ENCODE peak calls at places on chromosomes 4 and X, in seven cellular contexts. One of them, this sample, is unnamed.

GRCh38 chr4:139789096-139789495 is 123.5 kb downstream of the MGST2 start:
- DNase-seq in lung: no peak
- DNase-seq in colonic mucosa: no peak
- DNase-seq in WERI-Rb-1: no peak
- DNase-seq in pancreas: no peak
- DNase-seq in left lung: no peak
- DNase-seq in suprapubic skin: no peak
- DNase-seq in this sample: no peak

GRCh38 chr4:169312690-169313422 is 42.1 kb upstream of the SH3RF1 start:
- DNase-seq in lung: no peak
- DNase-seq in colonic mucosa: no peak
- DNase-seq in WERI-Rb-1: no peak
- DNase-seq in pancreas: no peak
- DNase-seq in left lung: no peak
- DNase-seq in suprapubic skin: no peak
- DNase-seq in this sample: no peak

GRCh38 chrX:153583433-153583832 is 15.5 kb downstream of the CCNQ start:
- DNase-seq in lung: no peak
- DNase-seq in colonic mucosa: no peak
- DNase-seq in WERI-Rb-1: no peak
- DNase-seq in pancreas: no peak
- DNase-seq in left lung: no peak
- DNase-seq in suprapubic skin: no peak
- DNase-seq in this sample: no peak

GRCh38 chrX:48983081-48983480 is 11.4 kb upstream of the KCND1 start:
- DNase-seq in lung: no peak
- DNase-seq in colonic mucosa: no peak
- DNase-seq in WERI-Rb-1: no peak
- DNase-seq in pancreas: no peak
- DNase-seq in left lung: no peak
- DNase-seq in suprapubic skin: no peak
- DNase-seq in this sample: no peak

GRCh38 chr4:139454111-139454600 is at the start of gene RAB33B:
- DNase-seq in lung: no peak
- DNase-seq in colonic mucosa: no peak
- DNase-seq in WERI-Rb-1: no peak
- DNase-seq in pancreas: peak
- DNase-seq in left lung: no peak
- DNase-seq in suprapubic skin: peak
- DNase-seq in this sample: no peak

GRCh38 chr4:78659264-78659663 is 107.7 kb downstream of the ANXA3 start:
- DNase-seq in lung: no peak
- DNase-seq in colonic mucosa: no peak
- DNase-seq in WERI-Rb-1: no peak
- DNase-seq in pancreas: no peak
- DNase-seq in left lung: no peak
- DNase-seq in suprapubic skin: no peak
- DNase-seq in this sample: no peak

GRCh38 chrX:38149016-38149415 is 71.7 kb downstream of the SRPX start:
- DNase-seq in lung: no peak
- DNase-seq in colonic mucosa: no peak
- DNase-seq in WERI-Rb-1: no peak
- DNase-seq in pancreas: no peak
- DNase-seq in left lung: no peak
- DNase-seq in suprapubic skin: no peak
- DNase-seq in this sample: no peak

GRCh38 chrX:13000311-13000811 is 25.5 kb downstream of the TMSB4X start:
- DNase-seq in lung: no peak
- DNase-seq in colonic mucosa: no peak
- DNase-seq in WERI-Rb-1: no peak
- DNase-seq in pancreas: no peak
- DNase-seq in left lung: no peak
- DNase-seq in suprapubic skin: no peak
- DNase-seq in this sample: no peak

GRCh38 chr4:121822796-121823504 is 733 bp downstream of the CCNA2 start:
- DNase-seq in lung: no peak
- DNase-seq in colonic mucosa: peak
- DNase-seq in WERI-Rb-1: peak
- DNase-seq in pancreas: no peak
- DNase-seq in left lung: no peak
- DNase-seq in suprapubic skin: no peak
- DNase-seq in this sample: no peak

GRCh38 chr4:183966371-183966770 is 61.3 kb downstream of the STOX2 start:
- DNase-seq in lung: no peak
- DNase-seq in colonic mucosa: no peak
- DNase-seq in WERI-Rb-1: no peak
- DNase-seq in pancreas: no peak
- DNase-seq in left lung: no peak
- DNase-seq in suprapubic skin: no peak
- DNase-seq in this sample: no peak

DNA sequence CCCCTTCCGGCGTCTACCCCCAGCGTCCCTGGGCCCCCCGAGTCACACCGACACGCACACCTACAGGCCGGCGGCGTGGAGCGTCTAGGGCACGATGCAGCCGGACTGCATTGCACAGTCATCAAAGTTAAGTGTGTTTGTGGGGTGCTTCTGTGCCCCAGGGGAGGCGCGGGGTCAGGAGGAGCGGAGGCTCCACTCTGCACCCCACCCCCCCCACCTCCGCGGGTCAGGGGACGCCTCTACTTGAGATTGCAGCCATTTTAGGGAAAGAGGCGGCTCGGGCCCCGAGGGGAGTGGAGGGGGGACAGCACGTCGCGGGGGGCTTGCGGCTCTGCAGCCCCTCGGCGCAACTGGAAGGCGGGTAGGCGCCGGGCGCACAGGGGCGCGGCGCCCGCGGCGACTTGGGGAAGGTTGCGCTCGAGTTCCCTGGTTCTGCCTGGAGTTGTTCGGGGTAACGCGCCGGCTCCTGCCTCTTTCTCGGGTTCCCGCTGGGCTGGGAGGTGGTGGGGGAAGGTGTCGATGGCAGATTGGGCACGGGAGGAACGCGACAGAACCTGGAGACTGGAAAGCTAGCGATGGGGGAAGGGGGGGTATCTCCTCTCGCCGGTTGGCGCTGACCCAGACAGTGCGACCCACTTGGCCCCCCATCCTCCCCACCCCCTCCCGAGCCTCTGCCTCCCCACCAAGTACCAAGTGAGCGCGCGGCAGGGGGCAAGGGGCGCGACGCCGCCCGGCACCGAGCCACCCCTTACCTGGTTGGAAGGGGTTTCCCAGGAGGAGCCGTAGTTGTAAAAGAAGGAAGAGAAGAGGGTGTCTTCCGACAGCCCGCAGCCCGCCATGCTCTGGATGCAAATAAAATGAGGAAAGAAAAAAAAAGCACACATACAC is 112.5 kb downstream of the DHX15 start:
- DNase-seq in lung: no peak
- DNase-seq in colonic mucosa: peak
- DNase-seq in WERI-Rb-1: peak
- DNase-seq in pancreas: peak
- DNase-seq in left lung: peak
- DNase-seq in suprapubic skin: no peak
- DNase-seq in this sample: no peak
- H3K27ac ChIP-seq in lung: no peak
- H3K27ac ChIP-seq in colonic mucosa: no peak
- H3K27ac ChIP-seq in WERI-Rb-1: no peak
- H3K27ac ChIP-seq in pancreas: no peak
- H3K27ac ChIP-seq in left lung: no peak
- H3K27ac ChIP-seq in suprapubic skin: no peak
- H3K27ac ChIP-seq in this sample: peak

DNA sequence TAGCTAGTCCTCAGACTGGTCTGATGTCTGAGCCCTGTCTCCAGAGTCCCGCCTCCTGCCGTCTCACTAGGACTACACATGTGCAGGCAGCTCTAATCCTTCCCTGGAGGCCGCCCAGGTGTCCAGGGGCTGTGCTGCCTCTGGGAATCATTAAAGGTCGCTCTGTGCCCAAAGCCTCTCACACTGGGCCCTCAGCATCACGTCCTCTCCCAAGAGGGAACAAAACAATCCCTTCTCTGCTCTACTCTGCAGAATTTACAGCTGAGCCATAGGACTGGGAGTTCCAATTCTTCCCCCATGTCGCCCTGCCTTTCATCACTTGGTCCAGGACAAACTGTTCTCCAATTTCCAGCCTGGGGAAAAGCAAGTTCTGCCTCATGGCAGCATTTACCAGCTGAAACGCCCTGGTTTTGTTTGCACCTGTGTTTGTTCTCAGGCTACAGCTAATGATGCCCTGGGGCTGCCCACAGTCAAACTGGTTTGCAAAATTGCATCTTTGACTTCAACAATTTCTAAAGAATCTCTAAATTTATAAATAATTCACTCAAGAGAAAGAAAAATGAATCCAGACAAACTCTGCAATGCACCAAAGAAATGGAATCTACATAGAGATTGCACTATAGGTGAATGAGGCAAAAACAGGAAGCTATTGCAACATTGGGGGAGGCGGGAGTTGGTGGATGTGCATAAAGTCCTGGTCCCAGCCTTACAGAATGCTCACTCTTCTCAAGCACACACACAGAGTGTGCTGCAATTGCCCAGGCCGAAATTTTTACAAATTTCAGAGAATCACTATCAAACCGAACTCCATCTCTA is 7.2 kb upstream of the MRFAP1 start:
- DNase-seq in lung: no peak
- DNase-seq in colonic mucosa: no peak
- DNase-seq in WERI-Rb-1: peak
- DNase-seq in pancreas: no peak
- DNase-seq in left lung: no peak
- DNase-seq in suprapubic skin: peak
- DNase-seq in this sample: no peak
- TF ChIP-seq CTCF in lung: no peak
- TF ChIP-seq CTCF in colonic mucosa: no peak
- TF ChIP-seq CTCF in WERI-Rb-1: no peak
- TF ChIP-seq CTCF in pancreas: no peak
- TF ChIP-seq CTCF in left lung: no peak
- TF ChIP-seq CTCF in suprapubic skin: no peak
- TF ChIP-seq CTCF in this sample: no peak

GRCh38 chr4:153116101-153116680 is 88.1 kb upstream of the TRIM2 start:
- DNase-seq in lung: no peak
- DNase-seq in colonic mucosa: no peak
- DNase-seq in WERI-Rb-1: no peak
- DNase-seq in pancreas: no peak
- DNase-seq in left lung: no peak
- DNase-seq in suprapubic skin: no peak
- DNase-seq in this sample: no peak
- H3K4me3 ChIP-seq in lung: no peak
- H3K4me3 ChIP-seq in colonic mucosa: peak
- H3K4me3 ChIP-seq in WERI-Rb-1: no peak
- H3K4me3 ChIP-seq in pancreas: no peak
- H3K4me3 ChIP-seq in left lung: peak
- H3K4me3 ChIP-seq in suprapubic skin: peak
- H3K4me3 ChIP-seq in this sample: peak

GRCh38 chr4:113476800-113477199 is 284.7 kb downstream of the CAMK2D start:
- DNase-seq in lung: no peak
- DNase-seq in colonic mucosa: no peak
- DNase-seq in WERI-Rb-1: no peak
- DNase-seq in pancreas: no peak
- DNase-seq in left lung: no peak
- DNase-seq in suprapubic skin: no peak
- DNase-seq in this sample: no peak
- H3K27ac ChIP-seq in lung: peak
- H3K27ac ChIP-seq in colonic mucosa: no peak
- H3K27ac ChIP-seq in WERI-Rb-1: no peak
- H3K27ac ChIP-seq in pancreas: no peak
- H3K27ac ChIP-seq in left lung: no peak
- H3K27ac ChIP-seq in suprapubic skin: no peak
- H3K27ac ChIP-seq in this sample: no peak

GRCh38 chr4:156591679-156592078 is 379.9 kb downstream of the PDGFC start:
- DNase-seq in lung: no peak
- DNase-seq in colonic mucosa: no peak
- DNase-seq in WERI-Rb-1: no peak
- DNase-seq in pancreas: no peak
- DNase-seq in left lung: no peak
- DNase-seq in suprapubic skin: no peak
- DNase-seq in this sample: no peak

GRCh38 chr4:156596026-156596425 is 375.6 kb downstream of the PDGFC start:
- DNase-seq in lung: no peak
- DNase-seq in colonic mucosa: no peak
- DNase-seq in WERI-Rb-1: no peak
- DNase-seq in pancreas: no peak
- DNase-seq in left lung: no peak
- DNase-seq in suprapubic skin: no peak
- DNase-seq in this sample: no peak

GRCh38 chr4:156594619-156595018 is 377.0 kb downstream of the PDGFC start:
- DNase-seq in lung: no peak
- DNase-seq in colonic mucosa: peak
- DNase-seq in WERI-Rb-1: peak
- DNase-seq in pancreas: no peak
- DNase-seq in left lung: no peak
- DNase-seq in suprapubic skin: no peak
- DNase-seq in this sample: peak

GRCh38 chr4:156595041-156595440 is 376.6 kb downstream of the PDGFC start:
- DNase-seq in lung: no peak
- DNase-seq in colonic mucosa: no peak
- DNase-seq in WERI-Rb-1: no peak
- DNase-seq in pancreas: no peak
- DNase-seq in left lung: no peak
- DNase-seq in suprapubic skin: no peak
- DNase-seq in this sample: no peak

DNA sequence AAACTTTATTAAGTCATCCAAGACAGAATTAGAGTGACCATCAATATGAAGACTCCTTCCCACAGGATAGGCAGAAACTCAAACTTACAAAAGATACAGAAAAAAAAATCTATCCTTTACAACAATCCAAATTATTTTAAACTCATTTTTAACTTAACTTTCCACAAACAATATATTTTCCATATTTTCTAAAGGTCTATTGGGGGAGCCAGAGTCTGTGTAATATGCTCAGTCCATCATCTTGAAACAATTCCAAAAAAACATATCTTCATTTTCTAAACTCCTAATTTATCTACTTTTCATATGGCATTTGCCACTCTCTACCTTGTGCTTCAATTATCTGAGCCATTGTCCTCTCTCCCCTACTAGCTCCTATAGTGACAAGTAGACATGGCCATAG is 378.1 kb downstream of the PDGFC start:
- DNase-seq in lung: no peak
- DNase-seq in colonic mucosa: no peak
- DNase-seq in WERI-Rb-1: no peak
- DNase-seq in pancreas: no peak
- DNase-seq in left lung: no peak
- DNase-seq in suprapubic skin: no peak
- DNase-seq in this sample: no peak
- TF ChIP-seq CTCF in lung: no peak
- TF ChIP-seq CTCF in colonic mucosa: no peak
- TF ChIP-seq CTCF in WERI-Rb-1: no peak
- TF ChIP-seq CTCF in pancreas: no peak
- TF ChIP-seq CTCF in left lung: no peak
- TF ChIP-seq CTCF in suprapubic skin: no peak
- TF ChIP-seq CTCF in this sample: no peak

DNA sequence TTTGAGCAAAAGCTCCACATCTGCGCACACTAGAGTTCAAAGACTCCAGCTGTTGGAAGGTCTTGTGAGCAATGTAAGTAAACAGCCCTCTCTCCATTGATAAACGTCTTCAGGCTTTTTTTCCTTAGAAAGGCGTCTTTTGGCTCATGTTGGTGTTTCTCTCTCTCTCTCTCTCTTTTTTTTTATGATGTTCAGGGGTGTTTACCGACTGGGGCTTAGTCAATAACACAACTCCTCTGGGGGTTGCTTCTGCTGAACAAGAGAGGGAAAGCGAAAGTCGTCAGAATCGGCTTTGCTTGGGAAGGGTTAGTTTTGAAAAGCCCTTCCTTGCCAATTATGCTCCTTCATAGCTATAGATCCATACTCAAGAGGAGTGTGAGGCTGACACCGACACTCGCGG is 53.1 kb upstream of the C1QTNF7 start:
- DNase-seq in lung: no peak
- DNase-seq in colonic mucosa: no peak
- DNase-seq in WERI-Rb-1: no peak
- DNase-seq in pancreas: no peak
- DNase-seq in left lung: no peak
- DNase-seq in suprapubic skin: no peak
- DNase-seq in this sample: no peak
- H3K4me3 ChIP-seq in lung: no peak
- H3K4me3 ChIP-seq in colonic mucosa: no peak
- H3K4me3 ChIP-seq in WERI-Rb-1: no peak
- H3K4me3 ChIP-seq in pancreas: no peak
- H3K4me3 ChIP-seq in left lung: no peak
- H3K4me3 ChIP-seq in suprapubic skin: peak
- H3K4me3 ChIP-seq in this sample: no peak